ENCODE peak calls at places on chromosomes 3 and 15, in four cellular contexts. Z, D, C and K are unnamed samples.

GRCh38 chr3:133973249-133973980 is 56.3 kb downstream of the SLCO2A1 start:
- DNase-seq in Z (no peak), D (no peak), C (no peak), K (no peak)

GRCh38 chr3:35639251-35640185 is at the start of gene ARPP21:
- DNase-seq in Z (peak), D (peak), C (peak), K (no peak)

GRCh38 chr3:186361246-186361611 is 805 bp downstream of the DGKG start:
- DNase-seq in Z (no peak), D (no peak), C (peak), K (no peak)

GRCh38 chr15:29685156-29686078 is 136.9 kb downstream of the TJP1 start:
- DNase-seq in Z (no peak), D (peak), C (no peak), K (no peak)

GRCh38 chr15:57419335-57419734 is 43.0 kb downstream of the CGNL1 start:
- DNase-seq in Z (no peak), D (no peak), C (no peak), K (no peak)

GRCh38 chr3:181719298-181719859 is 7.7 kb downstream of the SOX2 start:
- DNase-seq in Z (no peak), D (peak), C (no peak), K (no peak)

GRCh38 chr3:41318520-41318919 is 119.2 kb downstream of the CTNNB1 start:
- DNase-seq in Z (no peak), D (no peak), C (no peak), K (peak)

GRCh38 chr3:81339040-81339845 is 422.2 kb downstream of the GBE1 start:
- DNase-seq in Z (no peak), D (no peak), C (peak), K (peak)

GRCh38 chr3:105915524-105915923 is 46.7 kb upstream of the CBLB start:
- DNase-seq in Z (no peak), D (no peak), C (no peak), K (no peak)

GRCh38 chr3:136296960-136297359 is 46.8 kb downstream of the PCCB start:
- DNase-seq in Z (no peak), D (no peak), C (no peak), K (no peak)

GRCh38 chr3:171458857-171459129 is 1.4 kb downstream of the TNIK start:
- DNase-seq in Z (peak), D (peak), C (no peak), K (no peak)

GRCh38 chr3:127750226-127751031 is 71.9 kb downstream of the MGLL start:
- DNase-seq in Z (no peak), D (no peak), C (peak), K (no peak)

GRCh38 chr3:196988241-196989029 is 19.8 kb upstream of the PIGZ start:
- DNase-seq in Z (peak), D (no peak), C (no peak), K (peak)

GRCh38 chr15:64903331-64903950 is 8.3 kb upstream of the ANKDD1A start:
- DNase-seq in Z (no peak), D (no peak), C (no peak), K (no peak)

GRCh38 chr3:172223870-172224269 is 184.5 kb downstream of the FNDC3B start:
- DNase-seq in Z (no peak), D (no peak), C (no peak), K (no peak)

GRCh38 chr15:90642464-90643300 is 74.5 kb upstream of the BLM start:
- DNase-seq in Z (no peak), D (no peak), C (peak), K (no peak)

GRCh38 chr3:18207232-18207631 is 217.9 kb downstream of the SATB1 start:
- DNase-seq in Z (no peak), D (no peak), C (peak), K (no peak)

GRCh38 chr15:73688455-73688854 is 4.3 kb downstream of the CD276 start:
- DNase-seq in Z (no peak), D (no peak), C (no peak), K (no peak)

GRCh38 chr15:56984681-56985515 is 66.5 kb downstream of the TCF12 start:
- DNase-seq in Z (no peak), D (no peak), C (peak), K (no peak)

GRCh38 chr3:148791296-148791695 is 36.3 kb upstream of the CPB1 start:
- DNase-seq in Z (no peak), D (no peak), C (no peak), K (no peak)

GRCh38 chr3:132983143-132983770 is 54.9 kb upstream of the TMEM108 start:
- DNase-seq in Z (no peak), D (no peak), C (no peak), K (no peak)

GRCh38 chr15:42046597-42046996 is 25.8 kb upstream of the PLA2G4E start:
- DNase-seq in Z (no peak), D (no peak), C (no peak), K (peak)

GRCh38 chr3:170426240-170426797 is 7.7 kb downstream of the CLDN11 start:
- DNase-seq in Z (no peak), D (no peak), C (no peak), K (no peak)

GRCh38 chr3:58013099-58013498 is 4.9 kb downstream of the FLNB start:
- DNase-seq in Z (no peak), D (no peak), C (no peak), K (no peak)

GRCh38 chr3:22928716-22929115 is 274.4 kb upstream of the UBE2E2 start:
- DNase-seq in Z (no peak), D (no peak), C (no peak), K (no peak)

GRCh38 chr3:52216585-52217408 is 8.6 kb downstream of the TLR9 start:
- DNase-seq in Z (no peak), D (no peak), C (peak), K (no peak)

GRCh38 chr15:68502398-68502901 is 70.5 kb upstream of the ITGA11 start:
- DNase-seq in Z (no peak), D (peak), C (no peak), K (no peak)
- TF ChIP-seq MAX in Z (no peak), D (no peak), C (no peak), K (no peak)

GRCh38 chr15:76062282-76062681 is 2.5 kb downstream of the TMEM266 start:
- DNase-seq in Z (no peak), D (no peak), C (no peak), K (no peak)

GRCh38 chr15:76059320-76060097 is at the start of gene TMEM266:
- DNase-seq in Z (peak), D (peak), C (peak), K (no peak)

GRCh38 chr15:76061700-76062099 is 1.9 kb downstream of the TMEM266 start:
- DNase-seq in Z (no peak), D (no peak), C (no peak), K (no peak)

GRCh38 chr15:76058714-76059319 is 968 bp upstream of the TMEM266 start:
- DNase-seq in Z (peak), D (no peak), C (peak), K (peak)

DNA sequence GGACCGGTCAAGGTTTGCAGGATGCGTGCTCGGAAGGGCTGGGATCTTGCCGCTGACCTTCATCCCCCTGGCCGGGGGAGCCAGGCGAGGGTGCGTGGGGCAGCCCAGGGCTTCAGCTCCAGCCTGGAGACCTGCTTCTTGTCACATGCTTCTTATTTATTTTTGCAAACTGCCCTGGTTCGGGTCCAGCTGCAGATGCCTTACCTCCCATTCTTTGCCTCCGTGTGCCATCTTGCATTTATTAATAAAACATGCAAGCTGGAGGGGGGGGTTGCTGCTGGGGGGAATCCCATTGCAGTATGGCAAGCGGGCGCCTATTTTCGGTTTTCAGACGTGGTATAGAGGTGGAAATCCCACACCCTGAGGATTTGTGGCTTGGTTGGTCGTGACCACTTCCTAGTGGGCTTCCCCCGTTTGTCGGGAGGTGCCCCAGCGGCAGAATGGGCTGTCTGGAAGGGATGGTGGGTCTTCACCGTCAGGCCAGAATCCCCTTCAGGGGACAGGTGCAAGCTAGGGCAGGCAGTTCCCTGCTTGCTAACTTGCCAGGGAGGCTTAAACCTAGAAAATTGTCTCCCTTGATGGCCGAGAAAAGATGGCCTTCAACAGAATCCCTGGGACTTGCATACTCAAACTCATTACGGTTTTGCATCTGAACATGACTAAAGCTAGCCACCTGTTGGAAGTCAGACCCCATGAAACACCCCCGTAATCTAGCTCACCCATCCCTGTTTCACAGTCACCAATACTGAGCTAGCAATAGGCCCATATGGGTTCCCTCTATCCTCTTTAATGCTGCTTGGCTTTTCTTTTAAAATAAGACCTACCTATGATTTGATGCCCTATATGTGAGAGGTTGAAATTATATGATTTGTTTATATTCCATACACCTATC is 559 bp downstream of the TMEM266 start:
- DNase-seq in Z (no peak), D (no peak), C (peak), K (no peak)
- TF ChIP-seq MAX in Z (no peak), D (peak), C (no peak), K (peak)

DNA sequence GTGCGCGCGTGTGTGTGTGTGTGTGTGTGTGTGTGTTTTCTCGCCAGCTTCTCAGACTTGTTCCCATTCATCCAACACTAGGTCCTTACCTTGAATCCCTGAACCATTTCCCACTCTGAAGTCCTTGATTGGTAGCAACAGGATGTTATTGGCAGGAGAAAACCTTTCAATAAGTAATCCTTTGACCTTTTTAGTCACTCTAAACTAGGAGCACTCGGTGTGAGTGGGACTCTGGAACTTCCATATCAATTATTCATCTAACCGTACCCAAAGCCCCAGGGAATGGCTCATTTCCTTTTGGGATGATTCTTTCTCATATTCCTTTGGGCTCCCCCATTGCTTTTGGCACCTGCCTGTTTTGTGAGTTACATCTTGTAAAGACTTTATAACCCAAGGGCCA is 140.2 kb upstream of the SPRED1 start:
- DNase-seq in Z (no peak), D (no peak), C (no peak), K (no peak)
- TF ChIP-seq MAX in Z (no peak), D (no peak), C (no peak), K (no peak)

DNA sequence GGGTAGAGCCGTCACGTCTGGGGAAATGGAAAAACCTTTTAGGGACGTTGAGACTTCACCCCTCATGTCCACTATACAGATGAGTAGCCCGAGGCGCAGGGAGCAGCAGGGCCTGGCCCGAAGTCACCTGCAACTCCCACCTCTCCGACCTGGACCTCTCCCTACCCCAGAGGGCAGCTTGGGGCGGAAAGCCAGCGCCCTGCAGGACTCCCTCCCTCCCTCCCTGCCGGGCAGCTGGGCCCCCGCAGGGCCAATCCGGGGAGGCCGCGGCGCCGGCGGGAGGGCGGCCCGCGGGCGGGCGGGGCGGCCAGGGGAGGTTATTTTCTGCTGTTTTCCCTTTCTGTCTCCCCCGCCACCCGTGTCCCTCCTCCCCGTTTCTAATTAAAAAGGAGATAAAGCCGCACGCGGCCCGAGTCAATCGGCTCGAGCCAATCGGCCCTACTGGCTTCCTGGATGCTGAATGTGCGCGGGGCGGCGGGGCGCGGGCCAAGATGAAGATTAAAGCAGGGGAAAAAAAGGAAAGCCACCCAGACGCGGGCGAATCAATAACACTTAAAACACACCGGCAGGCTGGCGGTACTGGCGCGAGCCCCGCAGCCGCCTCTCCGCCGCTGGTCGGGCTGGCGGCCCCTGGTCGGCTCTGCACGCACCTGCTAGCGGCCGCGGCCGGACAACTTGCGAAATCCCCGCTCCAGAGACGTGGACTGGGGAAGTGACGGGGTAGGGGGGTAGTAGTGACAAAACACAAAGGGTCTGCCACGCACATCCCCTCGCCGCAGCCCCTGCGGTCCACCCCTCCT is 1.8 kb downstream of the WNT7A start:
- DNase-seq in Z (peak), D (no peak), C (no peak), K (no peak)
- TF ChIP-seq MAX in Z (no peak), D (no peak), C (no peak), K (no peak)

GRCh38 chr3:46599590-46599989 is 12.7 kb upstream of the FAM240A start:
- DNase-seq in Z (no peak), D (no peak), C (no peak), K (no peak)

GRCh38 chr3:46603461-46604062 is 8.8 kb upstream of the FAM240A start:
- DNase-seq in Z (no peak), D (no peak), C (no peak), K (no peak)

GRCh38 chr3:46607603-46608028 is 4.7 kb upstream of the FAM240A start:
- DNase-seq in Z (peak), D (peak), C (peak), K (peak)

GRCh38 chr3:46609074-46609735 is 3.1 kb upstream of the FAM240A start:
- DNase-seq in Z (no peak), D (peak), C (no peak), K (no peak)

DNA sequence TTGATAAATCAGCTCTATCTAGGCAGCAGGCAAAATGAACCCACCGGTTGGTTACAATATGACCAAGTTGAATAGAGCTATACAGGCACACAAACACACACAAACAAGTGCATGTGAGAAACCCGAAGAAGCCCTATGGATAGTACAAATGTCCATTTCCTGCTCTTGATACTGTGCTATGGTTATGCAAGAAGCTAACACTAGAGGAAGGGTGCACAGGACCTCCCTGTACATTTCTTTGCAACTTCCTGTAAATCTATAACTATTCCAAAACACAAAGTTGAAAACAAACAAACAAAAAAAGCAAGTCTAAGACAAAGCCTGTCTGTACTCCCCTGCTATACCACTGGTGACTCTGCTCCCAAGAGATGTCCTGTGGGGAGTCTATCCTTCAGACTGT is 8.2 kb upstream of the FAM240A start:
- DNase-seq in Z (no peak), D (no peak), C (peak), K (no peak)
- TF ChIP-seq MAX in Z (no peak), D (no peak), C (no peak), K (no peak)

GRCh38 chr15:27679621-27680521 is 419.2 kb downstream of the OCA2 start:
- DNase-seq in Z (no peak), D (no peak), C (no peak), K (no peak)
- TF ChIP-seq MAX in Z (no peak), D (peak), C (no peak), K (no peak)

GRCh38 chr15:62415498-62415897 is 250.4 kb upstream of the C2CD4B start:
- DNase-seq in Z (no peak), D (no peak), C (no peak), K (no peak)

GRCh38 chr15:62412634-62413033 is 247.5 kb upstream of the C2CD4B start:
- DNase-seq in Z (no peak), D (no peak), C (no peak), K (no peak)

GRCh38 chr15:62416535-62416934 is 251.4 kb upstream of the C2CD4B start:
- DNase-seq in Z (no peak), D (no peak), C (no peak), K (no peak)

GRCh38 chr15:62413147-62413546 is 248.1 kb upstream of the C2CD4B start:
- DNase-seq in Z (no peak), D (no peak), C (no peak), K (no peak)

GRCh38 chr15:62413786-62414185 is 248.7 kb upstream of the C2CD4B start:
- DNase-seq in Z (no peak), D (no peak), C (no peak), K (no peak)
- TF ChIP-seq MAX in Z (no peak), D (no peak), C (no peak), K (no peak)

GRCh38 chr3:70716832-70717231 is 404.4 kb upstream of the MDFIC2 start:
- DNase-seq in Z (no peak), D (no peak), C (peak), K (no peak)
- TF ChIP-seq MAX in Z (no peak), D (no peak), C (no peak), K (no peak)

GRCh38 chr15:35986072-35986666 is 440.2 kb upstream of the DPH6 start:
- DNase-seq in Z (no peak), D (no peak), C (no peak), K (no peak)
- TF ChIP-seq MAX in Z (no peak), D (no peak), C (no peak), K (no peak)

GRCh38 chr3:188133646-188134045 is 20.3 kb upstream of the LPP start:
- DNase-seq in Z (no peak), D (no peak), C (no peak), K (no peak)
- TF ChIP-seq MAX in Z (no peak), D (no peak), C (no peak), K (no peak)